ENCODE peak calls at places on chromosome 10, in four cellular contexts. J is activated T-helper 17 cell treated with anti-CD3 and anti-CD28 coated beads, Interleukin-2, amount 50 U/mL, for 72 hours; X is naive thymus-derived CD8-positive, alpha-beta T cell; I is aorta. Q is an unnamed sample.
A peak's percentile ranks its signal among the peaks of the same experiment; 100 is the strongest.

GRCh38 chr10:127527891-127528290 is 21.2 kb upstream of the NPS start:
- ATAC-seq in X (no peak), I (no peak), J (no peak), Q (no peak)

GRCh38 chr10:4775808-4776207 is 50.2 kb upstream of the AKR1E2 start:
- ATAC-seq in I (no peak), J (peak; percentile 81), X (no peak), Q (no peak)

GRCh38 chr10:57689898-57690297 is 577.8 kb downstream of the IPMK start:
- ATAC-seq in X (no peak), J (no peak), I (no peak), Q (no peak)

GRCh38 chr10:15083674-15084501 is 4.7 kb downstream of the ACBD7 start:
- ATAC-seq in J (no peak), X (no peak), I (no peak), Q (no peak)

GRCh38 chr10:110963162-110963561 is 43.8 kb downstream of the SHOC2 start:
- ATAC-seq in I (no peak), X (no peak), J (no peak), Q (no peak)

GRCh38 chr10:124621637-124622036 is 122.5 kb downstream of the FAM53B start:
- ATAC-seq in J (no peak), X (no peak), I (no peak), Q (no peak)

GRCh38 chr10:79230563-79231249 is 116.6 kb upstream of the PPIF start:
- ATAC-seq in X (no peak), I (no peak), J (no peak), Q (no peak)

GRCh38 chr10:100038561-100039071 is 28.9 kb upstream of the DNMBP start:
- ATAC-seq in J (no peak), I (no peak), X (no peak), Q (no peak)

GRCh38 chr10:106931159-106931852 is 233.2 kb downstream of the SORCS1 start:
- ATAC-seq in X (no peak), I (no peak), J (no peak), Q (peak; percentile 57)

GRCh38 chr10:58435297-58435696 is 50.1 kb downstream of the TFAM start:
- ATAC-seq in X (no peak), I (peak; percentile 78), J (peak; percentile 94), Q (peak; percentile 59)

GRCh38 chr10:50552308-50552707 is 71.4 kb downstream of the SGMS1 start:
- ATAC-seq in J (no peak), X (no peak), I (no peak), Q (peak; percentile 66)

GRCh38 chr10:43225787-43226153 is 41.1 kb downstream of the RASGEF1A start:
- ATAC-seq in I (no peak), X (no peak), J (peak; percentile 86), Q (no peak)

GRCh38 chr10:34941471-34942357 is 126.6 kb upstream of the PARD3 start:
- ATAC-seq in J (peak; percentile 37), X (no peak), I (no peak), Q (no peak)

GRCh38 chr10:46223626-46224413 is 63.0 kb upstream of the ANTXRL start:
- ATAC-seq in X (no peak), I (no peak), J (no peak), Q (no peak)

GRCh38 chr10:48526371-48526821 is 78.5 kb downstream of the ARHGAP22 start:
- ATAC-seq in I (no peak), X (no peak), J (no peak), Q (no peak)

Q was measured in gastroesophageal sphincter.